ENCODE peak calls at places on chromosomes 3 and 15, in nine cellular contexts. Z is testis, U is HCT116, J is HepG2, M is right cardiac atrium, D is IMR-90, E is breast epithelium, P is mesendoderm, G is spleen. T is an unnamed sample.

GRCh38 chr15:39908186-39908585 is 11.9 kb downstream of the GPR176 start:
- DNase-seq in J (no peak), D (peak; percentile 96), P (no peak), G (no peak), U (no peak), Z (no peak), M (no peak), E (no peak), T (no peak)

GRCh38 chr3:65902304-65902793 is 136.4 kb downstream of the MAGI1 start:
- DNase-seq in D (no peak), E (peak; percentile 80), U (no peak), Z (no peak), J (no peak), G (no peak), P (peak; percentile 95), M (no peak), T (peak; percentile 48)

GRCh38 chr15:49423021-49423420 is at the start of gene FGF7:
- DNase-seq in Z (no peak), G (no peak), E (no peak), J (peak; percentile 2), P (peak; percentile 30), M (no peak), D (peak; percentile 88), U (no peak), T (no peak)

GRCh38 chr15:86863226-86863915 is 783.7 kb downstream of the AGBL1 start:
- DNase-seq in P (peak; percentile 40), M (no peak), Z (no peak), J (no peak), D (no peak), E (no peak), G (no peak), U (no peak), T (no peak)

GRCh38 chr15:78763111-78763795 is 48.0 kb downstream of the ADAMTS7 start:
- DNase-seq in P (no peak), Z (no peak), E (no peak), G (peak; percentile 76), J (no peak), D (no peak), M (peak; percentile 24), U (no peak), T (no peak)

GRCh38 chr3:123778525-123778924 is 105.6 kb downstream of the MYLK start:
- DNase-seq in E (no peak), Z (no peak), G (no peak), U (no peak), P (no peak), J (no peak), D (no peak), M (no peak), T (no peak)

GRCh38 chr3:99319961-99320360 is 318.4 kb upstream of the COL8A1 start:
- DNase-seq in Z (no peak), D (peak; percentile 94), P (no peak), U (no peak), G (no peak), E (no peak), J (no peak), M (no peak), T (no peak)

GRCh38 chr3:131218196-131218595 is 163.4 kb upstream of the NUDT16 start:
- DNase-seq in E (no peak), P (no peak), Z (no peak), J (no peak), G (no peak), D (peak; percentile 8), U (no peak), M (no peak), T (no peak)

GRCh38 chr3:56933803-56934202 is 126.7 kb upstream of the SPATA12 start:
- DNase-seq in E (no peak), U (no peak), P (no peak), M (no peak), Z (no peak), D (no peak), G (no peak), J (no peak), T (no peak)

GRCh38 chr15:47184405-47185221 is 532.7 kb upstream of the SEMA6D start:
- DNase-seq in Z (peak; percentile 19), M (peak; percentile 52), U (no peak), P (peak; percentile 46), E (no peak), G (peak; percentile 63), D (peak; percentile 14), J (no peak), T (no peak)

GRCh38 chr15:60002528-60003218 is 1.4 kb upstream of the FOXB1 start:
- DNase-seq in G (no peak), D (peak; percentile 2), J (no peak), P (no peak), U (no peak), M (no peak), E (no peak), Z (no peak), T (no peak)

GRCh38 chr3:106263556-106263955 is 394.7 kb upstream of the CBLB start:
- DNase-seq in P (no peak), J (no peak), U (no peak), E (no peak), Z (no peak), D (no peak), M (no peak), G (no peak), T (no peak)

DNA sequence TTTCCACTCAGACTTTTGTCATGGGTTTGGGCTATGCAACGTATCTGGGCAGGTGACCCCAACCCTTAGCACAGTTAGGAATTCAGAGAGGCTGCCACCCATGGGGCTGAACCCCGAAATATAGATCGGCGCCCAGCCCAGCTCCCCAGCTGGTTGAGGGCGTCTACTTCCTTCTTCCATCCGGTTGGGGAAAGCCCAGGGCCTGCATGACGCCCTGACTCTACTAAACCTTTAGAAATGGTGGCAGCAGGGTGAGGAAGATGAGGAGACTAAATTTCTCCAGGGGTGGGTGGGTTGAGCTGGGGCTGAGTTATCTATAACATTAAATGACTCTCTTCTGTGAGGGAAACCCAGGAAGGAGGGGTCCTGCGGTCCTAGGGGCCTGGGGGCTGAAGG is 28.3 kb downstream of the NR2F2 start:
- DNase-seq in P (no peak), U (no peak), Z (no peak), G (no peak), E (no peak), J (no peak), M (peak; percentile 26), D (no peak), T (no peak)
- H3K27me3 ChIP-seq in P (peaks cover 73% of the 10 kb centered on the region), U (no peaks in the 10 kb centered on the region), Z (no peaks in the 10 kb centered on the region), G (peaks cover 52% of the 10 kb centered on the region), E (no peaks in the 10 kb centered on the region), J (no peaks in the 10 kb centered on the region), M (no peaks in the 10 kb centered on the region), D (no peaks in the 10 kb centered on the region), T (peaks cover 90% of the 10 kb centered on the region)

GRCh38 chr3:33237439-33237838 is 18.8 kb upstream of the SUSD5 start:
- DNase-seq in U (no peak), E (no peak), Z (no peak), P (no peak), G (no peak), D (no peak), M (no peak), J (no peak), T (no peak)
- H3K4me1 ChIP-seq in U (no peaks in the 10 kb centered on the region), E (no peaks in the 10 kb centered on the region), Z (no peaks in the 10 kb centered on the region), P (no peaks in the 10 kb centered on the region), G (no peaks in the 10 kb centered on the region), D (no peaks in the 10 kb centered on the region), M (no peaks in the 10 kb centered on the region), J (no peaks in the 10 kb centered on the region), T (no peaks in the 10 kb centered on the region)

DNA sequence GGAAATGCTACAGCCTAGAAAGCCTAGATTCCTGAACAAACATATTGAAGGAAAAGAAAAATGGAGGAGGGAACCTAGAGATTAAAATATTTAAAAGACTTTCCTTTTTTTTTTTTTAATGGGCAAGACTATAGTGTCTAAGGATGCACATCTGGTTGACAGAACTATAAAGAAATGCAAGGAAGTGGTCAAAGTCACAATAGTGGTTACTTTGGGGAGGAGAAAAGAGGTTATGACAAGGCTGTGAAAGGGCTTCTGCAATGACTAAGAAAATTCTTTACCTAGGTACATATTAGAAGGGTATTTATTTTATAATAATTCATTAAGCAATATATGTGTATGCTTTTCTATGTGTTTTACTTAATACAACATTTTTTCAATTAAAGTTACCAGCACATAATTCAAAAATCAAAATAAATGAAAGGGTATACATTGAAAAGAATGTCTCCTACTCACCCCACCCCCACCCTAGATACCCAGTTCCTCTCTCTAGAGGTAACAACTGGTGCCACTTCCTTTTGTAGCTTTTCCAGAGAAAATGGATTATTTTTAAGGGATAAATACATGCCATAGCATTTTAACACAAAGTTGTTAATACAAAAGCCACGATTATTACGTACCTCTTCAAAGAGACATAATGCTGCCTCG is 70.1 kb downstream of the HERC1 start:
- DNase-seq in Z (no peak), D (peak; percentile 39), P (no peak), M (no peak), U (no peak), J (no peak), E (no peak), G (no peak), T (no peak)
- H3K27ac ChIP-seq in Z (no peak overlapping the region), D (no peak overlapping the region), P (no peak overlapping the region), M (no peak overlapping the region), U (no peak overlapping the region), J (no peak overlapping the region), E (no peak overlapping the region), G (peak overlapping the region; percentile 47), T (no peak overlapping the region)

GRCh38 chr15:99101501-99101900 is 3.4 kb upstream of the SYNM start:
- DNase-seq in D (no peak), P (no peak), G (no peak), J (no peak), M (no peak), Z (no peak), E (no peak), U (no peak), T (no peak)

GRCh38 chr15:99098991-99099390 is 5.9 kb upstream of the SYNM start:
- DNase-seq in D (no peak), U (no peak), Z (no peak), P (no peak), M (no peak), J (no peak), E (no peak), G (no peak), T (no peak)

GRCh38 chr15:99099661-99100060 is 5.2 kb upstream of the SYNM start:
- DNase-seq in M (no peak), U (no peak), J (no peak), Z (no peak), D (no peak), E (no peak), G (no peak), P (no peak), T (no peak)

GRCh38 chr15:99102332-99103235 is 2.3 kb upstream of the SYNM start:
- DNase-seq in Z (no peak), G (peak; percentile 66), E (no peak), P (no peak), M (no peak), J (no peak), D (no peak), U (no peak), T (no peak)

DNA sequence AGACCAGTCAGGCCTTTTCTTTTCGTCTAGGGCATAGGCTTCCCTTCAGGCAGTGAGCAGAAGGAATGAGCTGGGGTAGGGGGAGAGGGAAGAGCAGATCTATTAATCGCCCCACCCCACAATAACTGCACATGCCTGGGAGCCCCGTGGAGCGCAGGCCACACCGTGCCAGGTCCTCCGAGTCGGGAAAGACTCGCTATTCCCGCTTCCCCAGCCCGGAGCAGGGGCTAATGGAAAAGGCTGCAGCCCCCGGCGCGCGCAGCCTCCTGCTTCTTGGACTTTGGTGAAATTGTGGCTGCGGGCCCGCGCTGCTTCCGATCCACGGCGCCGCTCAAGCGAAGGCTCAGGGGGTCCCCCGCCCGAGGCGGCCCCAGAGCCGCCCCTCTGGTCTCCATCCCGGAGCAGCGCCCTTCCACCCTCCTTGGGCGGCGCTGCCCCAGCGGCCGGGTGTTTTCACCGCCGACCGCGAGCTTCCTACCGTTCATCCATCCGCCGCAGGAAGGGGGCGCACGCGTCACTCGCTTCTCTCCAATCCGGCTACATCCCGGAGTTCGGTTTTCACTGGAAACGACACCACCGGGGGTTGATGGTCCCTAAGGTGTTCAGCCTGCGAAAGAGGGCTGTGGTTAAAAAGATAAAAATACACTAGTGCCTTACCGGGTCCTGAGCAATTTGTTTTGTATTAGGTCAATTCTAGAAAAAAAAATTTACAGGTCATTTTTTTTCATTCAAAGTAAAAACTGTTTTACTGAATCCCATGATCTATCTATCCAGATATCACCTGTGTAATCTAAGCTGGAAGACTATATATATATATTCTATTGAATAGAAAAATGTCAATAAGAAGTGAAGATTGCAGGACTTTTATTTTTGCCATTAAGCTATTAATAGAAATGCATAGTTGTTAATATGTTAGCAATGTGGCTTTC is 4.4 kb upstream of the SYNM start:
- DNase-seq in P (peak; percentile 82), E (no peak), J (peak; percentile 62), M (peak; percentile 93), Z (peak; percentile 89), G (peak; percentile 87), D (peak; percentile 63), U (peak; percentile 36), T (no peak)
- H3K27me3 ChIP-seq in P (no peaks in the 10 kb centered on the region), E (no peaks in the 10 kb centered on the region), J (peaks cover 16% of the 10 kb centered on the region), M (no peaks in the 10 kb centered on the region), Z (no peaks in the 10 kb centered on the region), G (peaks cover 23% of the 10 kb centered on the region), D (peaks cover 18% of the 10 kb centered on the region), U (no peaks in the 10 kb centered on the region), T (peaks cover 12% of the 10 kb centered on the region)

T was measured in iPS DF 6.9.